ENCODE peak calls at places on chromosomes 2 and 18, in ten cellular contexts. One of them, this sample, is unnamed.

GRCh38 chr2:120552079-120552478 is 183.6 kb upstream of the GLI2 start:
- DNase-seq in caudate nucleus: no peak
- DNase-seq in NCI-H1694: no peak
- DNase-seq in heart right ventricle: no peak
- DNase-seq in central memory CD4-positive, alpha-beta T cell: no peak
- DNase-seq in CD8-positive, alpha-beta T cell: no peak
- DNase-seq in kidney: no peak
- DNase-seq in frontal cortex: no peak
- DNase-seq in HFFc6: no peak
- DNase-seq in GM03348: no peak
- DNase-seq in this sample: no peak

GRCh38 chr18:5091741-5092140 is 105.3 kb downstream of the AKAIN1 start:
- DNase-seq in caudate nucleus: no peak
- DNase-seq in NCI-H1694: no peak
- DNase-seq in heart right ventricle: no peak
- DNase-seq in central memory CD4-positive, alpha-beta T cell: no peak
- DNase-seq in CD8-positive, alpha-beta T cell: no peak
- DNase-seq in kidney: no peak
- DNase-seq in frontal cortex: no peak
- DNase-seq in HFFc6: no peak
- DNase-seq in GM03348: no peak
- DNase-seq in this sample: no peak

GRCh38 chr2:190791347-190791982 is 89.2 kb upstream of the GLS start:
- DNase-seq in caudate nucleus: no peak
- DNase-seq in NCI-H1694: no peak
- DNase-seq in heart right ventricle: peak; percentile 66
- DNase-seq in central memory CD4-positive, alpha-beta T cell: no peak
- DNase-seq in CD8-positive, alpha-beta T cell: no peak
- DNase-seq in kidney: peak; percentile 91
- DNase-seq in frontal cortex: no peak
- DNase-seq in HFFc6: peak; percentile 31
- DNase-seq in GM03348: peak; percentile 83
- DNase-seq in this sample: peak; percentile 17

GRCh38 chr18:67232406-67232805 is 284.1 kb downstream of the DSEL start:
- DNase-seq in caudate nucleus: no peak
- DNase-seq in NCI-H1694: no peak
- DNase-seq in heart right ventricle: no peak
- DNase-seq in central memory CD4-positive, alpha-beta T cell: no peak
- DNase-seq in CD8-positive, alpha-beta T cell: no peak
- DNase-seq in kidney: no peak
- DNase-seq in frontal cortex: no peak
- DNase-seq in HFFc6: peak; percentile 43
- DNase-seq in GM03348: peak; percentile 65
- DNase-seq in this sample: no peak

GRCh38 chr2:126634273-126634861 is 21.6 kb upstream of the GYPC start:
- DNase-seq in caudate nucleus: no peak
- DNase-seq in NCI-H1694: no peak
- DNase-seq in heart right ventricle: no peak
- DNase-seq in central memory CD4-positive, alpha-beta T cell: no peak
- DNase-seq in CD8-positive, alpha-beta T cell: peak; percentile 26
- DNase-seq in kidney: no peak
- DNase-seq in frontal cortex: no peak
- DNase-seq in HFFc6: no peak
- DNase-seq in GM03348: peak; percentile 19
- DNase-seq in this sample: no peak

GRCh38 chr2:175676813-175677212 is 325.3 kb downstream of the LNPK start:
- DNase-seq in caudate nucleus: no peak
- DNase-seq in NCI-H1694: no peak
- DNase-seq in heart right ventricle: no peak
- DNase-seq in central memory CD4-positive, alpha-beta T cell: no peak
- DNase-seq in CD8-positive, alpha-beta T cell: no peak
- DNase-seq in kidney: no peak
- DNase-seq in frontal cortex: no peak
- DNase-seq in HFFc6: no peak
- DNase-seq in GM03348: no peak
- DNase-seq in this sample: no peak

GRCh38 chr2:234495801-234496441 is 960 bp downstream of the ARL4C start:
- DNase-seq in caudate nucleus: no peak
- DNase-seq in NCI-H1694: no peak
- DNase-seq in heart right ventricle: no peak
- DNase-seq in central memory CD4-positive, alpha-beta T cell: peak; percentile 39
- DNase-seq in CD8-positive, alpha-beta T cell: peak; percentile 43
- DNase-seq in kidney: peak; percentile 84
- DNase-seq in frontal cortex: no peak
- DNase-seq in HFFc6: no peak
- DNase-seq in GM03348: peak; percentile 44
- DNase-seq in this sample: no peak

GRCh38 chr2:74250189-74250631 is 51.8 kb downstream of the MTHFD2 start:
- DNase-seq in caudate nucleus: no peak
- DNase-seq in NCI-H1694: peak; percentile 13
- DNase-seq in heart right ventricle: peak; percentile 25
- DNase-seq in central memory CD4-positive, alpha-beta T cell: peak; percentile 47
- DNase-seq in CD8-positive, alpha-beta T cell: peak; percentile 61
- DNase-seq in kidney: no peak
- DNase-seq in frontal cortex: peak; percentile 59
- DNase-seq in HFFc6: no peak
- DNase-seq in GM03348: peak; percentile 83
- DNase-seq in this sample: no peak

This sample was measured in HFF-Myc.